ENCODE peak calls at places on chromosomes 5 and 9, in six cellular contexts. U, K, H, E, F and M are unnamed samples.
A peak's percentile ranks its signal among the peaks of the same experiment; 100 is the strongest.

GRCh38 chr5:37774912-37775483 is 64.8 kb downstream of the GDNF start:
- DNase-seq in K (peak; percentile 23), U (no peak), F (no peak), E (peak; percentile 80), H (no peak), M (peak; percentile 39)

GRCh38 chr5:123670981-123671557 is 159.1 kb downstream of the CSNK1G3 start:
- DNase-seq in K (peak; percentile 68), U (no peak), H (peak; percentile 6), E (peak; percentile 70), F (peak; percentile 13), M (peak; percentile 63)

GRCh38 chr5:38666668-38667498 is 110.4 kb upstream of the LIFR start:
- DNase-seq in E (peak; percentile 48), U (no peak), H (no peak), K (peak; percentile 72), F (peak; percentile 31), M (peak; percentile 68)

GRCh38 chr5:168740821-168741213 is 161.6 kb upstream of the PANK3 start:
- DNase-seq in U (no peak), H (no peak), E (no peak), F (peak; percentile 3), K (no peak), M (no peak)

GRCh38 chr5:83306572-83307241 is 164.8 kb upstream of the VCAN start:
- DNase-seq in E (no peak), U (no peak), H (peak; percentile 21), K (peak; percentile 94), F (peak; percentile 96), M (peak; percentile 91)

GRCh38 chr5:121797677-121798518 is 53.8 kb upstream of the FTMT start:
- DNase-seq in F (no peak), K (no peak), H (no peak), E (peak; percentile 45), U (no peak), M (peak; percentile 16)

GRCh38 chr5:149325166-149325735 is 20.0 kb upstream of the GRPEL2 start:
- DNase-seq in H (no peak), U (no peak), E (no peak), K (peak; percentile 53), F (no peak), M (peak; percentile 36)

GRCh38 chr9:122368642-122369041 is 2.2 kb upstream of the PTGS1 start:
- DNase-seq in E (no peak), U (no peak), H (no peak), K (no peak), F (no peak), M (no peak)

GRCh38 chr5:113230711-113231652 is 203.8 kb downstream of the TSSK1B start:
- DNase-seq in U (no peak), K (no peak), F (no peak), E (peak; percentile 3), H (no peak), M (peak; percentile 80)

GRCh38 chr9:30982301-30982700 is 1402.1 kb upstream of the ACO1 start:
- DNase-seq in E (no peak), F (no peak), U (no peak), H (no peak), K (no peak), M (no peak)

GRCh38 chr9:93028448-93029006 is 30.0 kb upstream of the SUSD3 start:
- DNase-seq in F (no peak), U (peak; percentile 85), H (peak; percentile 69), K (no peak), E (no peak), M (no peak)

GRCh38 chr5:164422400-164422799 is 917.0 kb downstream of the MAT2B start:
- DNase-seq in U (no peak), H (no peak), F (no peak), K (peak; percentile 55), E (peak; percentile 61), M (no peak)

GRCh38 chr5:43034591-43034968 is 5.5 kb downstream of the ANXA2R start:
- DNase-seq in E (peak; percentile 51), K (no peak), U (no peak), H (no peak), F (no peak), M (peak; percentile 72)

GRCh38 chr5:423626-424258 is 19.2 kb upstream of the EXOC3 start:
- DNase-seq in H (no peak), F (no peak), U (no peak), E (no peak), K (no peak), M (no peak)

GRCh38 chr9:134146774-134147493 is 11.1 kb downstream of the WDR5 start:
- DNase-seq in H (no peak), F (no peak), E (no peak), K (no peak), U (no peak), M (no peak)

GRCh38 chr9:79431019-79431679 is 140.6 kb upstream of the TLE4 start:
- DNase-seq in U (no peak), F (no peak), E (no peak), K (no peak), H (no peak), M (no peak)

GRCh38 chr5:141882594-141883183 is 4.5 kb upstream of the PCDH1 start:
- DNase-seq in H (no peak), K (no peak), U (no peak), E (peak; percentile 63), F (no peak), M (no peak)

GRCh38 chr9:108184941-108185340 is 670.8 kb downstream of the ACTL7B start:
- DNase-seq in H (no peak), F (no peak), K (peak; percentile 59), U (no peak), E (no peak), M (peak; percentile 80)

GRCh38 chr9:78692871-78693270 is 395.9 kb downstream of the PSAT1 start:
- DNase-seq in E (no peak), K (no peak), U (no peak), H (no peak), F (no peak), M (peak; percentile 53)

GRCh38 chr5:154044585-154044984 is 5.8 kb downstream of the MFAP3 start:
- DNase-seq in K (no peak), U (no peak), H (no peak), F (no peak), E (no peak), M (no peak)

GRCh38 chr9:88922091-88922490 is 69.2 kb upstream of the S1PR3 start:
- DNase-seq in K (no peak), U (peak; percentile 50), F (no peak), E (no peak), H (no peak), M (no peak)

GRCh38 chr5:55714749-55715148 is 2.6 kb upstream of the SLC38A9 start:
- DNase-seq in E (no peak), F (no peak), H (no peak), K (no peak), U (no peak), M (no peak)

GRCh38 chr5:80760178-80760577 is 105.4 kb upstream of the DHFR start:
- DNase-seq in F (no peak), U (no peak), K (no peak), H (no peak), E (no peak), M (no peak)

GRCh38 chr5:22505891-22506290 is 347.3 kb downstream of the CDH12 start:
- DNase-seq in E (no peak), F (no peak), U (no peak), K (no peak), H (no peak), M (no peak)

GRCh38 chr9:113928269-113928668 is 52.2 kb downstream of the ZNF618 start:
- DNase-seq in H (no peak), F (no peak), E (no peak), K (no peak), U (no peak), M (no peak)

GRCh38 chr5:121408778-121409177 is 442.9 kb upstream of the FTMT start:
- DNase-seq in E (no peak), U (no peak), K (no peak), H (no peak), F (no peak), M (no peak)

GRCh38 chr9:138049779-138050471 is 172.3 kb downstream of the CACNA1B start:
- DNase-seq in F (no peak), H (no peak), E (peak; percentile 50), U (no peak), K (no peak), M (no peak)

GRCh38 chr9:127187231-127187956 is 65.0 kb upstream of the ANGPTL2 start:
- DNase-seq in H (no peak), E (no peak), U (no peak), K (peak; percentile 99), F (peak; percentile 98), M (peak; percentile 95)

GRCh38 chr5:148386041-148386440 is 2.3 kb downstream of the FBXO38 start:
- DNase-seq in E (no peak), H (no peak), F (no peak), K (no peak), U (no peak), M (no peak)

GRCh38 chr5:169777112-169777511 is 140.0 kb downstream of the DOCK2 start:
- DNase-seq in E (no peak), K (no peak), H (no peak), F (no peak), U (no peak), M (no peak)

GRCh38 chr5:177524941-177525655 is 8.3 kb upstream of the DDX41 start:
- DNase-seq in E (no peak), F (no peak), H (no peak), K (no peak), U (no peak), M (no peak)

GRCh38 chr5:138722518-138722917 is 30.7 kb upstream of the CTNNA1 start:
- DNase-seq in U (no peak), F (no peak), H (no peak), E (no peak), K (no peak), M (no peak)

GRCh38 chr9:134267305-134268265 is 58.7 kb upstream of the RXRA start:
- DNase-seq in U (no peak), E (no peak), H (no peak), K (no peak), F (no peak), M (no peak)